ENCODE peak calls at places on chromosomes 12 and 14, in six cellular contexts. E is MM.1S; Q is activated naive CD4-positive, alpha-beta T cell treated with anti-CD3 and anti-CD28 coated beads, Interleukin-2, amount 10 ng/mL, durations not matched to agents 7 days and 5 days; U is stomach; O is endothelial cell; T is LoVo. Y is an unnamed sample.
A peak's percentile ranks its signal among the peaks of the same experiment; 100 is the strongest.

GRCh38 chr12:40208707-40209106 is 16.1 kb upstream of the LRRK2 start:
- DNase-seq in E (peak; percentile 40), Q (no peak), U (no peak), O (no peak), T (no peak), Y (no peak)

GRCh38 chr12:99596762-99597161 is 50.8 kb upstream of the GARIN6 start:
- DNase-seq in E (no peak), Q (no peak), U (no peak), O (no peak), T (no peak), Y (no peak)

GRCh38 chr12:92277795-92278194 is 132.1 kb upstream of the BTG1 start:
- DNase-seq in E (no peak), Q (no peak), U (no peak), O (no peak), T (no peak), Y (no peak)

GRCh38 chr14:48970995-48971394 is 615.2 kb downstream of the RPS29 start:
- DNase-seq in E (no peak), Q (no peak), U (no peak), O (no peak), T (peak; percentile 7), Y (no peak)

GRCh38 chr14:70907996-70908917 is 998 bp downstream of the PCNX1 start:
- DNase-seq in E (peak; percentile 20), Q (peak; percentile 70), U (peak; percentile 42), O (peak; percentile 57), T (peak; percentile 11), Y (peak; percentile 39)

GRCh38 chr12:81284137-81284536 is 206.3 kb downstream of the ACSS3 start:
- DNase-seq in E (no peak), Q (no peak), U (no peak), O (no peak), T (no peak), Y (no peak)

GRCh38 chr12:104182144-104182543 is 33.4 kb upstream of the TXNRD1 start:
- DNase-seq in E (no peak), Q (no peak), U (peak; percentile 49), O (no peak), T (no peak), Y (no peak)

GRCh38 chr12:106288510-106289195 is 13.9 kb upstream of the TCP11L2 start:
- DNase-seq in E (no peak), Q (no peak), U (no peak), O (no peak), T (peak; percentile 94), Y (no peak)

GRCh38 chr14:42004321-42004720 is 397.6 kb downstream of the LRFN5 start:
- DNase-seq in E (no peak), Q (no peak), U (no peak), O (no peak), T (no peak), Y (peak; percentile 14)

GRCh38 chr12:92403210-92404175 is 257.8 kb upstream of the BTG1 start:
- DNase-seq in E (peak; percentile 97), Q (peak; percentile 82), U (no peak), O (no peak), T (no peak), Y (peak; percentile 9)

GRCh38 chr14:32602699-32603098 is 273.6 kb downstream of the AKAP6 start:
- DNase-seq in E (no peak), Q (no peak), U (no peak), O (no peak), T (no peak), Y (no peak)

GRCh38 chr12:52175411-52176350 is 16.1 kb downstream of the KRT80 start:
- DNase-seq in E (no peak), Q (no peak), U (no peak), O (peak; percentile 57), T (no peak), Y (peak; percentile 59)

GRCh38 chr12:10027311-10028099 is 3.0 kb upstream of the CLEC9A start:
- DNase-seq in E (no peak), Q (no peak), U (no peak), O (no peak), T (no peak), Y (no peak)

GRCh38 chr14:38883127-38883526 is 219.9 kb downstream of the SEC23A start:
- DNase-seq in E (no peak), Q (no peak), U (no peak), O (no peak), T (no peak), Y (no peak)

GRCh38 chr12:114993202-114993601 is 309.2 kb upstream of the TBX3 start:
- DNase-seq in E (no peak), Q (no peak), U (no peak), O (no peak), T (no peak), Y (no peak)

GRCh38 chr12:46523446-46523845 is 150.9 kb upstream of the SLC38A2 start:
- DNase-seq in E (no peak), Q (no peak), U (no peak), O (no peak), T (no peak), Y (no peak)

GRCh38 chr14:22653012-22653621 is 9.0 kb upstream of the OR6J1 start:
- DNase-seq in E (peak; percentile 60), Q (peak; percentile 70), U (peak; percentile 79), O (peak; percentile 79), T (peak; percentile 83), Y (peak; percentile 76)

GRCh38 chr12:57811028-57811755 is 7.3 kb downstream of the AVIL start:
- DNase-seq in E (no peak), Q (no peak), U (no peak), O (no peak), T (no peak), Y (no peak)

GRCh38 chr12:100868487-100868886 is 73.9 kb downstream of the ANO4 start:
- DNase-seq in E (no peak), Q (no peak), U (no peak), O (no peak), T (no peak), Y (no peak)

GRCh38 chr12:124804011-124804621 is 59.5 kb downstream of the SCARB1 start:
- DNase-seq in E (no peak), Q (no peak), U (peak; percentile 75), O (no peak), T (no peak), Y (no peak)

GRCh38 chr12:109771746-109772621 is 58.4 kb downstream of the FAM222A start:
- DNase-seq in E (no peak), Q (peak; percentile 5), U (no peak), O (no peak), T (no peak), Y (peak; percentile 10)

GRCh38 chr14:104141621-104142091 is 3.3 kb downstream of the KIF26A start:
- DNase-seq in E (no peak), Q (no peak), U (no peak), O (no peak), T (no peak), Y (peak; percentile 4)

GRCh38 chr14:52949711-52950409 is 990 bp downstream of the FERMT2 start:
- DNase-seq in E (no peak), Q (no peak), U (no peak), O (no peak), T (peak; percentile 23), Y (no peak)

GRCh38 chr12:70590051-70590450 is 47.2 kb downstream of the PTPRB start:
- DNase-seq in E (peak; percentile 64), Q (peak; percentile 69), U (peak; percentile 77), O (peak; percentile 78), T (peak; percentile 63), Y (peak; percentile 71)

GRCh38 chr12:106386836-106387555 is 29.4 kb downstream of the POLR3B start:
- DNase-seq in E (no peak), Q (no peak), U (no peak), O (no peak), T (no peak), Y (no peak)

GRCh38 chr14:20412422-20412821 is 879 bp downstream of the TEP1 start:
- DNase-seq in E (peak; percentile 15), Q (no peak), U (no peak), O (no peak), T (no peak), Y (no peak)

GRCh38 chr14:62745496-62745895 is 299.8 kb downstream of the KCNH5 start:
- DNase-seq in E (no peak), Q (no peak), U (no peak), O (no peak), T (no peak), Y (no peak)

Y was measured in WERI-Rb-1.